ENCODE peak calls at places on chromosome 16, in seven cellular contexts. L is transverse colon; N is iPS DF 6.9; K is upper lobe of right lung; Z is psoas muscle; G is CD8-positive, alpha-beta memory T cell; D is right cardiac atrium. J is an unnamed sample.

GRCh38 chr16:49649013-49649785 is 206.7 kb downstream of the ZNF423 start:
- DNase-seq in L (no peak), N (no peak), K (no peak), Z (no peak), G (no peak), D (peak; percentile 39), J (no peak)

GRCh38 chr16:11668590-11669379 is 530 bp downstream of the SNN start:
- DNase-seq in L (no peak), N (no peak), K (no peak), Z (peak; percentile 52), G (no peak), D (peak; percentile 77), J (no peak)

GRCh38 chr16:8258523-8258922 is 331.8 kb downstream of the TMEM114 start:
- DNase-seq in L (no peak), N (no peak), K (no peak), Z (no peak), G (no peak), D (no peak), J (no peak)

GRCh38 chr16:21963887-21964286 is 10.7 kb downstream of the UQCRC2 start:
- DNase-seq in L (no peak), N (no peak), K (no peak), Z (no peak), G (no peak), D (no peak), J (no peak)

GRCh38 chr16:87127061-87127765 is 190.0 kb downstream of the C16orf95 start:
- DNase-seq in L (no peak), N (no peak), K (no peak), Z (no peak), G (no peak), D (peak; percentile 87), J (no peak)

GRCh38 chr16:1194665-1195392 is 30.2 kb downstream of the TPSG1 start:
- DNase-seq in L (no peak), N (no peak), K (no peak), Z (no peak), G (no peak), D (no peak), J (no peak)

GRCh38 chr16:3468501-3468900 is 25.0 kb downstream of the NAA60 start:
- DNase-seq in L (no peak), N (no peak), K (no peak), Z (no peak), G (no peak), D (no peak), J (no peak)

GRCh38 chr16:21652451-21652850 is at the start of gene IGSF6:
- DNase-seq in L (no peak), N (no peak), K (no peak), Z (no peak), G (no peak), D (peak; percentile 68), J (no peak)

GRCh38 chr16:14510939-14511797 is 118.9 kb downstream of the PARN start:
- DNase-seq in L (no peak), N (no peak), K (no peak), Z (no peak), G (no peak), D (no peak), J (no peak)

GRCh38 chr16:29814592-29814991 is 1.4 kb upstream of the PAGR1 start:
- DNase-seq in L (no peak), N (no peak), K (no peak), Z (no peak), G (no peak), D (peak; percentile 54), J (no peak)

GRCh38 chr16:69618307-69618706 is 52.5 kb downstream of the NFAT5 start:
- DNase-seq in L (no peak), N (no peak), K (no peak), Z (no peak), G (no peak), D (no peak), J (no peak)

GRCh38 chr16:47966325-47966724 is 189.5 kb downstream of the ABCC12 start:
- DNase-seq in L (no peak), N (no peak), K (no peak), Z (no peak), G (no peak), D (no peak), J (no peak)

GRCh38 chr16:20385844-20386832 is 18.4 kb downstream of the PDILT start:
- DNase-seq in L (peak; percentile 64), N (peak; percentile 57), K (peak; percentile 72), Z (peak; percentile 39), G (peak; percentile 30), D (peak; percentile 83), J (peak; percentile 89)

GRCh38 chr16:3158498-3159314 is 23.9 kb downstream of the ZNF213 start:
- DNase-seq in L (peak; percentile 95), N (no peak), K (peak; percentile 95), Z (peak; percentile 82), G (peak; percentile 93), D (peak; percentile 91), J (peak; percentile 90)

GRCh38 chr16:11602321-11602720 is 15.6 kb upstream of the LITAF start:
- DNase-seq in L (no peak), N (no peak), K (peak; percentile 3), Z (no peak), G (no peak), D (no peak), J (no peak)

GRCh38 chr16:27405546-27406451 is 3.8 kb downstream of the IL21R start:
- DNase-seq in L (no peak), N (no peak), K (no peak), Z (no peak), G (peak; percentile 24), D (no peak), J (no peak)

GRCh38 chr16:89473136-89473712 is 17.1 kb downstream of the ANKRD11 start:
- DNase-seq in L (no peak), N (no peak), K (no peak), Z (no peak), G (no peak), D (no peak), J (no peak)

GRCh38 chr16:89475144-89475543 is 15.2 kb downstream of the ANKRD11 start:
- DNase-seq in L (no peak), N (no peak), K (no peak), Z (no peak), G (no peak), D (no peak), J (no peak)

GRCh38 chr16:89471225-89471624 is 19.1 kb downstream of the ANKRD11 start:
- DNase-seq in L (no peak), N (no peak), K (no peak), Z (no peak), G (no peak), D (no peak), J (no peak)

GRCh38 chr16:89473791-89474414 is 16.5 kb downstream of the ANKRD11 start:
- DNase-seq in L (no peak), N (no peak), K (no peak), Z (no peak), G (no peak), D (no peak), J (no peak)

GRCh38 chr16:89472711-89473075 is 17.7 kb downstream of the ANKRD11 start:
- DNase-seq in L (no peak), N (no peak), K (no peak), Z (no peak), G (no peak), D (no peak), J (no peak)
- H3K4me1 ChIP-seq in L (peaks cover 86% of the 10 kb centered on the region), N (peaks cover 3% of the 10 kb centered on the region), K (peaks cover 68% of the 10 kb centered on the region), Z (peaks cover 85% of the 10 kb centered on the region), G (peaks cover 92% of the 10 kb centered on the region), D (peaks cover 32% of the 10 kb centered on the region), J (peaks cover 93% of the 10 kb centered on the region)

GRCh38 chr16:4498546-4499195 is 22.5 kb downstream of the HMOX2 start:
- DNase-seq in L (no peak), N (no peak), K (no peak), Z (no peak), G (no peak), D (no peak), J (no peak)
- H3K4me1 ChIP-seq in L (peaks cover 26% of the 10 kb centered on the region), N (peaks cover 4% of the 10 kb centered on the region), K (peaks cover 33% of the 10 kb centered on the region), Z (peaks cover 31% of the 10 kb centered on the region), G (peaks cover 89% of the 10 kb centered on the region), D (peaks cover 24% of the 10 kb centered on the region), J (peaks cover 99% of the 10 kb centered on the region)

GRCh38 chr16:88489163-88489721 is 36.2 kb downstream of the ZFPM1 start:
- DNase-seq in L (peak; percentile 52), N (no peak), K (no peak), Z (no peak), G (no peak), D (no peak), J (peak; percentile 77)
- H3K4me1 ChIP-seq in L (peaks cover 29% of the 10 kb centered on the region), N (no peaks in the 10 kb centered on the region), K (no peaks in the 10 kb centered on the region), Z (no peaks in the 10 kb centered on the region), G (no peaks in the 10 kb centered on the region), D (no peaks in the 10 kb centered on the region), J (peaks cover 20% of the 10 kb centered on the region)

GRCh38 chr16:76940251-76940650 is 250.7 kb upstream of the MON1B start:
- DNase-seq in L (no peak), N (no peak), K (no peak), Z (no peak), G (no peak), D (no peak), J (no peak)
- H3K4me1 ChIP-seq in L (no peaks in the 10 kb centered on the region), N (no peaks in the 10 kb centered on the region), K (no peaks in the 10 kb centered on the region), Z (no peaks in the 10 kb centered on the region), G (no peaks in the 10 kb centered on the region), D (no peaks in the 10 kb centered on the region), J (no peaks in the 10 kb centered on the region)

GRCh38 chr16:81543571-81543970 is 99.0 kb downstream of the CMIP start:
- DNase-seq in L (no peak), N (no peak), K (no peak), Z (no peak), G (no peak), D (no peak), J (no peak)

GRCh38 chr16:81545470-81546175 is 101.0 kb downstream of the CMIP start:
- DNase-seq in L (no peak), N (no peak), K (peak; percentile 33), Z (no peak), G (no peak), D (no peak), J (no peak)

GRCh38 chr16:81542609-81543570 is 98.3 kb downstream of the CMIP start:
- DNase-seq in L (no peak), N (no peak), K (peak; percentile 56), Z (no peak), G (no peak), D (no peak), J (no peak)

GRCh38 chr16:81544261-81544660 is 99.7 kb downstream of the CMIP start:
- DNase-seq in L (no peak), N (no peak), K (peak; percentile 53), Z (no peak), G (no peak), D (peak; percentile 77), J (no peak)

GRCh38 chr16:81544691-81545365 is 100.2 kb downstream of the CMIP start:
- DNase-seq in L (no peak), N (no peak), K (peak; percentile 44), Z (no peak), G (no peak), D (no peak), J (no peak)
- H3K4me1 ChIP-seq in L (peaks cover 54% of the 10 kb centered on the region), N (peaks cover 2% of the 10 kb centered on the region), K (peaks cover 60% of the 10 kb centered on the region), Z (no peaks in the 10 kb centered on the region), G (peaks cover 9% of the 10 kb centered on the region), D (peaks cover 9% of the 10 kb centered on the region), J (peaks cover 41% of the 10 kb centered on the region)

DNA sequence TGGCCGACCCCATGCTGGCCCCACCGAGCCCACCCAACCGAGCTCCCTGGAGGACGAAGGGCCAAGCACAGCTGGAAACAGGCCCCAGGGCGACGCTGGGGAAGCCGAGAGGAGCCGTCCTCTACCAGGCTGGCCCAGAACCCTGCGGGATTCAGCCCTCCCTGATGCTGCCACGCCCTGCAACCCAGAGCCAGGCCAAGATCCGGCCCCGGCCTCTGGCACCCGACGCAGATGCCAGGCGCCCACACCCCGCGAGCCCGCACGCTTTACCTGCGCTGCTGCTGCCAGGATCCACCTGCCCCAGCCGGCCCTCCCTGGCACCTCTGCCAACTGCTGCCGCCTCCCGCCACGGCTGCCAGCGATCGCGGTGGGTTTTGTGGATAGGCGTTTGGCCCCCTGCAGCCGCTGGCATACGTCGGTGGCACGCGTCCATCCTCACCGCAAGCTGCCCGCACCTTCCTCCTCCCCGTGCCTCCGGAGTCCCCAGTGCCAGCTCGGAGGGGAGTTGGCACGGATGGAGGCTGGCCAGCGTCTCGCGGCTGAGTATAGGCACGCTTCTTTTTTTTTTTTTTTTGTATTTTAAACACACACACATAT is 41.4 kb upstream of the ACSF3 start:
- DNase-seq in L (peak; percentile 71), N (no peak), K (no peak), Z (no peak), G (no peak), D (peak; percentile 40), J (peak; percentile 80)
- H3K4me1 ChIP-seq in L (peaks cover 15% of the 10 kb centered on the region), N (peaks cover 3% of the 10 kb centered on the region), K (no peaks in the 10 kb centered on the region), Z (no peaks in the 10 kb centered on the region), G (no peaks in the 10 kb centered on the region), D (no peaks in the 10 kb centered on the region), J (peaks cover 26% of the 10 kb centered on the region)